ENCODE peak calls at places on chromosome 3, in four cellular contexts. L, W, F and G are unnamed samples.

GRCh38 chr3:191345334-191345733 is 15.0 kb upstream of the UTS2B start:
- DNase-seq in L (no peak), W (no peak), F (no peak), G (no peak)

GRCh38 chr3:188734395-188734794 is 437.4 kb upstream of the TPRG1 start:
- DNase-seq in L (peak), W (no peak), F (no peak), G (no peak)

GRCh38 chr3:85864896-85865295 is 906.1 kb downstream of the CADM2 start:
- DNase-seq in L (no peak), W (no peak), F (no peak), G (no peak)

GRCh38 chr3:41265823-41266273 is 66.5 kb downstream of the CTNNB1 start:
- DNase-seq in L (no peak), W (peak), F (no peak), G (no peak)

GRCh38 chr3:278300-279064 is 81.9 kb downstream of the CHL1 start:
- DNase-seq in L (peak), W (no peak), F (no peak), G (no peak)

GRCh38 chr3:33019981-33020380 is 68.5 kb downstream of the CCR4 start:
- DNase-seq in L (no peak), W (no peak), F (no peak), G (no peak)

GRCh38 chr3:134009345-134010000 is 20.3 kb downstream of the SLCO2A1 start:
- DNase-seq in L (no peak), W (no peak), F (no peak), G (no peak)

GRCh38 chr3:184238246-184238818 is 8.9 kb downstream of the VWA5B2 start:
- DNase-seq in L (no peak), W (no peak), F (no peak), G (no peak)

GRCh38 chr3:4821975-4822374 is 157.3 kb upstream of the BHLHE40 start:
- DNase-seq in L (no peak), W (no peak), F (no peak), G (no peak)

GRCh38 chr3:25257026-25257425 is 171.0 kb upstream of the RARB start:
- DNase-seq in L (no peak), W (no peak), F (no peak), G (no peak)

GRCh38 chr3:179446501-179446900 is 4.8 kb downstream of the GNB4 start:
- DNase-seq in L (peak), W (peak), F (no peak), G (no peak)

GRCh38 chr3:53668872-53669271 is 174.5 kb downstream of the CACNA1D start:
- DNase-seq in L (peak), W (no peak), F (no peak), G (no peak)

GRCh38 chr3:193933451-193933850 is 202.5 kb upstream of the HES1 start:
- DNase-seq in L (no peak), W (no peak), F (no peak), G (no peak)

GRCh38 chr3:138845071-138845685 is 10.4 kb upstream of the PIK3CB start:
- DNase-seq in L (no peak), W (no peak), F (no peak), G (no peak)

GRCh38 chr3:48404440-48405342 is 25.2 kb downstream of the PLXNB1 start:
- DNase-seq in L (no peak), W (no peak), F (no peak), G (no peak)

GRCh38 chr3:47636225-47636624 is 57.6 kb upstream of the CSPG5 start:
- DNase-seq in L (no peak), W (no peak), F (no peak), G (no peak)

GRCh38 chr3:100656945-100657344 is 47.5 kb downstream of the ADGRG7 start:
- DNase-seq in L (no peak), W (no peak), F (no peak), G (no peak)

GRCh38 chr3:66144792-66145733 is 75.7 kb upstream of the SLC25A26 start:
- DNase-seq in L (no peak), W (peak), F (no peak), G (no peak)

GRCh38 chr3:53219897-53220483 is 35.8 kb downstream of the TKT start:
- DNase-seq in L (peak), W (peak), F (peak), G (peak)

GRCh38 chr3:135636596-135636995 is 328.9 kb upstream of the PPP2R3A start:
- DNase-seq in L (no peak), W (no peak), F (no peak), G (no peak)